ENCODE peak calls at places on chromosomes 13 and 19, in seven cellular contexts. O, H, A, Y, J, C and X are unnamed samples.

GRCh38 chr19:48660854-48661731 is 11.7 kb downstream of the NTN5 start:
- DNase-seq in A (peak), J (no peak), C (peak), H (peak), Y (peak), O (peak), X (peak)

GRCh38 chr13:93818345-93818744 is 591.7 kb downstream of the GPC6 start:
- DNase-seq in Y (no peak), O (no peak), H (no peak), J (no peak), A (no peak), C (no peak), X (no peak)

GRCh38 chr19:36058481-36059179 is 3.9 kb downstream of the WDR62 start:
- DNase-seq in H (no peak), A (no peak), C (no peak), O (no peak), J (no peak), Y (no peak), X (no peak)

GRCh38 chr13:111281751-111282311 is 38.6 kb upstream of the TEX29 start:
- DNase-seq in O (no peak), H (no peak), Y (no peak), A (no peak), C (no peak), J (no peak), X (no peak)

GRCh38 chr13:110913322-110913721 is 1.5 kb downstream of the ANKRD10 start:
- DNase-seq in A (no peak), C (peak), H (no peak), Y (peak), O (peak), J (no peak), X (no peak)

GRCh38 chr13:83666126-83666525 is 216.1 kb downstream of the SLITRK1 start:
- DNase-seq in J (no peak), H (no peak), A (no peak), Y (no peak), C (no peak), O (no peak), X (no peak)

GRCh38 chr19:3658004-3658822 is 31.6 kb upstream of the CACTIN start:
- DNase-seq in C (peak), Y (no peak), J (peak), A (no peak), H (no peak), O (no peak), X (no peak)

GRCh38 chr13:37597477-37597876 is 1.1 kb downstream of the POSTN start:
- DNase-seq in H (no peak), J (no peak), C (no peak), O (no peak), A (no peak), Y (no peak), X (no peak)

GRCh38 chr13:20654156-20654555 is 49.3 kb upstream of the IL17D start:
- DNase-seq in O (no peak), C (no peak), Y (no peak), H (no peak), A (no peak), J (no peak), X (no peak)

GRCh38 chr19:23385404-23385803 is 9.9 kb downstream of the ZNF91 start:
- DNase-seq in H (no peak), J (no peak), O (no peak), Y (no peak), C (no peak), A (no peak), X (no peak)

GRCh38 chr13:97134364-97135095 is 87.6 kb upstream of the MBNL2 start:
- DNase-seq in J (no peak), O (no peak), A (no peak), C (no peak), H (no peak), Y (no peak), X (no peak)

GRCh38 chr19:33177417-33177976 is 16.6 kb upstream of the LRP3 start:
- DNase-seq in C (no peak), A (no peak), Y (no peak), J (peak), H (no peak), O (no peak), X (no peak)

GRCh38 chr19:2334986-2335846 is 6.7 kb downstream of the SPPL2B start:
- DNase-seq in H (no peak), J (no peak), O (no peak), A (no peak), C (no peak), Y (no peak), X (no peak)

GRCh38 chr13:97978661-97979450 is 25.4 kb downstream of the IPO5 start:
- DNase-seq in Y (no peak), J (no peak), O (no peak), C (no peak), H (no peak), A (no peak), X (no peak)

GRCh38 chr13:77751513-77752456 is 54.3 kb downstream of the SLAIN1 start:
- DNase-seq in O (no peak), C (no peak), A (no peak), H (peak), J (no peak), Y (peak), X (no peak)

GRCh38 chr19:4896372-4896771 is 6.3 kb downstream of the ARRDC5 start:
- DNase-seq in O (no peak), C (peak), J (no peak), H (no peak), A (no peak), Y (peak), X (no peak)

GRCh38 chr19:32873560-32873959 is 4.0 kb upstream of the SLC7A9 start:
- DNase-seq in C (no peak), J (no peak), A (no peak), O (no peak), H (no peak), Y (no peak), X (peak)

GRCh38 chr13:51814825-51815650 is 11.1 kb upstream of the DHRS12 start:
- DNase-seq in O (no peak), H (peak), A (peak), Y (peak), J (no peak), C (peak), X (no peak)

GRCh38 chr19:18939922-18940775 is 868 bp downstream of the HOMER3 start:
- DNase-seq in C (peak), O (peak), Y (peak), J (peak), H (peak), A (peak), X (peak)

GRCh38 chr13:44855860-44856259 is 133.4 kb downstream of the NUFIP1 start:
- DNase-seq in H (no peak), Y (no peak), O (no peak), C (no peak), J (no peak), A (no peak), X (peak)

GRCh38 chr13:22592515-22592914 is 588.3 kb upstream of the SGCG start:
- DNase-seq in Y (peak), H (no peak), O (no peak), J (no peak), A (no peak), C (no peak), X (no peak)

GRCh38 chr19:16403151-16403977 is 68.4 kb downstream of the EPS15L1 start:
- DNase-seq in A (peak), O (no peak), C (no peak), J (no peak), H (peak), Y (no peak), X (no peak)

GRCh38 chr13:73194310-73194709 is 135.5 kb downstream of the KLF5 start:
- DNase-seq in J (no peak), H (no peak), C (no peak), O (no peak), Y (no peak), A (no peak), X (no peak)

GRCh38 chr19:1856698-1857603 is 6.4 kb downstream of the KLF16 start:
- DNase-seq in A (peak), Y (peak), O (peak), J (peak), H (peak), C (peak), X (peak)

GRCh38 chr13:101919541-101920306 is 467.2 kb downstream of the ITGBL1 start:
- DNase-seq in H (no peak), Y (peak), C (no peak), J (no peak), O (no peak), A (no peak), X (no peak)

GRCh38 chr19:48772503-48772953 is 17.2 kb downstream of the FGF21 start:
- DNase-seq in A (no peak), O (peak), Y (no peak), C (peak), H (peak), J (peak), X (peak)

GRCh38 chr13:97127842-97128241 is 94.3 kb upstream of the MBNL2 start:
- DNase-seq in C (no peak), Y (no peak), H (no peak), J (no peak), O (no peak), A (no peak), X (no peak)

GRCh38 chr19:4976412-4977298 is 7.7 kb downstream of the KDM4B start:
- DNase-seq in J (peak), Y (peak), A (peak), H (peak), C (peak), O (peak), X (peak)

GRCh38 chr13:113935081-113935511 is 38.8 kb downstream of the C13orf46 start:
- DNase-seq in Y (no peak), C (no peak), A (peak), J (no peak), O (no peak), H (no peak), X (no peak)

GRCh38 chr19:2547721-2548120 is 71.8 kb downstream of the GADD45B start:
- DNase-seq in A (no peak), J (no peak), C (no peak), O (no peak), Y (no peak), H (no peak), X (no peak)

DNA sequence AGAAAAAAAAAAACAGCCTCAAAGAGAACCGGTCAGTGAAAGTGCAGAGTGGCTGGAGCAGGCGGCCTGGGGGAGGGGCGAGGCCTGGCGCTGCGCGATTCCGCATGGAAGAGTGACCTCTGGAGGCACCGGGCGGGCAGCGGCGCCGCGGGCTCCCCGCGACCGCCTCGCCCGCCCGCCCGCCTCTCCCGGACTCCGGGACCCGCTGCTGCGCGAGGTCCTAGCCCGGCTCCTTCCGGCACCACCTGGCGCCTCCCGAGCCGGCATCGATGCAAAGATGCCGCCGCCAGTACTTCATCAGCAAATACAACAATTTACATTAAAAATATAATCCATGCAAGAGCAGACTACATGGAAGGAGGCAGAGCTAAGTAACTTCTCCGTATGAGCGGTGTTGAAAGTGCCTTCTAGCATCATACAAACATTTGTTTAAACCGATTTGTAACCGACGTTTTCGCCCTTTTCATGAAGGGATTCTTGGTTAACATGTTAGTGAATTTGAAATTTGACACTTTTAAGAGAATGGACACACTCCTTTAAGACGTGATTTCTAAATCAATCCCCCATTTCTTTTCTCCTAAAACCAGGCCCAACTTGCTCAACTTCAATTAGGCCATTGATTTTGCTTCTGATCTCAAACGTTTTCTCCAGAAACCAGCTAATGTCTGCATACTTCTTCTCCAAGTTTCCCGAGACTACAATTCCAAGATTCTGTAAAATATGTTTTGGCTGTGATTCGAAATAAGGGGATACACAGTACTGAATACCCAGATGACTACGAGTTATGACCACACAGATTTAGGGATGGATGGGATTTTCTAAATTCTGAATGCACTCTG is 2.1 kb downstream of the EFNB2 start:
- DNase-seq in A (peak), C (peak), O (peak), H (peak), Y (peak), J (peak), X (peak)
- TF ChIP-seq CTCF in A (peak), C (peak), O (peak), H (peak), Y (no peak), J (no peak), X (no peak)

GRCh38 chr13:109428146-109428545 is 358.2 kb downstream of the IRS2 start:
- DNase-seq in C (no peak), O (no peak), A (no peak), J (no peak), H (no peak), Y (no peak), X (no peak)
- H3K4me3 ChIP-seq in C (no peak), O (no peak), A (no peak), J (no peak), H (no peak), Y (no peak), X (no peak)

GRCh38 chr19:8601796-8602195 is 8.7 kb downstream of the ADAMTS10 start:
- DNase-seq in C (no peak), Y (no peak), H (no peak), A (no peak), O (no peak), J (no peak), X (no peak)
- TF ChIP-seq POLR2A in C (no peak), Y (no peak), H (no peak), A (no peak), O (no peak), J (no peak), X (no peak)

GRCh38 chr13:71879129-71879535 is 12.1 kb upstream of the DACH1 start:
- DNase-seq in A (no peak), Y (peak), H (no peak), O (no peak), J (no peak), C (no peak), X (no peak)
- TF ChIP-seq CTCF in A (peak), Y (peak), H (peak), O (no peak), J (peak), C (peak), X (no peak)

GRCh38 chr19:46356670-46357055 is 9.8 kb downstream of the PPP5C start:
- DNase-seq in C (no peak), O (no peak), J (no peak), A (no peak), H (no peak), Y (no peak), X (no peak)

GRCh38 chr19:46357846-46358583 is 11.1 kb downstream of the PPP5C start:
- DNase-seq in O (no peak), H (no peak), J (no peak), Y (no peak), A (no peak), C (no peak), X (peak)

GRCh38 chr19:46355234-46355990 is 8.5 kb downstream of the PPP5C start:
- DNase-seq in H (no peak), A (no peak), C (no peak), Y (no peak), O (no peak), J (no peak), X (no peak)

GRCh38 chr19:46353730-46354528 is 7.0 kb downstream of the PPP5C start:
- DNase-seq in A (no peak), H (no peak), C (peak), O (no peak), J (no peak), Y (no peak), X (no peak)

DNA sequence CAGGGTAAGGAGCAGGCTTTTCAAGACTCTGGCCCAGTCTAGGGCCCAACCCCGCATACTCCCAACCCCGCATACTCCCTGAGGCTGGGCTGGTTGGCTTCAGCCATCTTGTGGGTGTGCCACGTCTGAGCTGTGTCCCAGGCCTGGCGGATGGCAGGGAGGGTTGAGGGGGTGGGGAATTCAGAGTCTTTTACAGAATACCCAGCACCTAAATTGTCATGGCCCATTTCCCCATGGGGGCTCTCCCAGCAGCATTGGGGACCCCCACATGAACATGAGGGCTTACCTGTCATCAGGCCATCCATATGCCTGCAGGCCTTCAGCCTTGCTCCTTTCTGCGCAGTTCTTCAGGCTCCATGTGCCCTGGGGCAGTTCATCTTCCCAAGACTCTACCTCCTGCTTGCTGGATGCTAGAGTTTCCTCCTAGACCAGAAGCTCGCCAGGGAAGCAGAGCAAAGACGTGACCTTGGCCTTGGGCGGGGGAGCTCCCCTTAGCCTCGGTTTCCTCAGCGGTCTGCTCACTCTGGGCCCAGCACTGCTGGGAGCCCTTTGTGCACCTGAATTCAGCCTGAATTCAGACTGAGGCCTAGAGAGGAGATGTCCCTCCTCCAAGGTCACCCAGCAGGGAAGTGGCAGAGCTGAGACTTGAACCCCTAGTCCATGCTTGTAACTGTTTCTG is 9.2 kb downstream of the PPP5C start:
- DNase-seq in O (no peak), C (no peak), A (no peak), J (no peak), H (no peak), Y (no peak), X (peak)
- H3K4me3 ChIP-seq in O (no peak), C (no peak), A (no peak), J (no peak), H (no peak), Y (no peak), X (no peak)

GRCh38 chr19:10835754-10836477 is at the start of gene TMED1:
- DNase-seq in H (peak), Y (peak), C (peak), O (peak), J (peak), A (peak), X (peak)
- TF ChIP-seq POLR2A in H (peak), Y (peak), C (no peak), O (peak), J (peak), A (peak), X (no peak)

GRCh38 chr13:27765650-27766049 is 26.6 kb upstream of the GSX1 start:
- DNase-seq in C (no peak), O (no peak), J (no peak), H (no peak), Y (peak), A (no peak), X (peak)
- TF ChIP-seq CTCF in C (no peak), O (no peak), J (no peak), H (no peak), Y (peak), A (no peak), X (no peak)